ENCODE peak calls at places on chromosome 21, in four cellular contexts. M is stimulated activated CD8-positive, alpha-beta memory T cell treated with anti-CD3 and anti-CD28 coated beads, Interleukin-15, amount 100 ng/mL, for 24 hours; F is HS-27A; J is KBM-7. N is an unnamed sample.

GRCh38 chr21:35274923-35275322 is 225.8 kb upstream of the RUNX1 start:
- DNase-seq in M (no peak), F (no peak), J (no peak), N (no peak)

GRCh38 chr21:44475266-44475665 is 20.0 kb downstream of the LRRC3 start:
- DNase-seq in M (no peak), F (no peak), J (no peak), N (no peak)

GRCh38 chr21:42534361-42534900 is 20.8 kb downstream of the SLC37A1 start:
- DNase-seq in M (no peak), F (no peak), J (peak), N (no peak)

GRCh38 chr21:35202431-35202830 is 153.3 kb upstream of the RUNX1 start:
- DNase-seq in M (no peak), F (no peak), J (no peak), N (peak)

GRCh38 chr21:36839123-36839522 is 127.3 kb downstream of the HLCS start:
- DNase-seq in M (no peak), F (no peak), J (no peak), N (no peak)

GRCh38 chr21:46585191-46585953 is 19.5 kb downstream of the S100B start:
- DNase-seq in M (no peak), F (no peak), J (no peak), N (no peak)

GRCh38 chr21:32256873-32257620 is 21.8 kb downstream of the MIS18A start:
- DNase-seq in M (no peak), F (no peak), J (no peak), N (peak)

GRCh38 chr21:31363720-31364119 is 19.7 kb upstream of the TIAM1 start:
- DNase-seq in M (no peak), F (no peak), J (peak), N (no peak)

GRCh38 chr21:45365608-45366241 is 39.2 kb upstream of the COL18A1 start:
- DNase-seq in M (no peak), F (peak), J (no peak), N (no peak)

GRCh38 chr21:37166733-37167132 is 93.7 kb downstream of the TTC3 start:
- DNase-seq in M (no peak), F (peak), J (peak), N (no peak)

GRCh38 chr21:32279377-32279680 is 480 bp upstream of the MIS18A start:
- DNase-seq in M (no peak), F (no peak), J (no peak), N (no peak)

GRCh38 chr21:25934771-25935224 is 200.0 kb downstream of the GABPA start:
- DNase-seq in M (no peak), F (peak), J (peak), N (peak)

GRCh38 chr21:44020551-44020950 is 8.4 kb downstream of the TRAPPC10 start:
- DNase-seq in M (no peak), F (no peak), J (no peak), N (no peak)

GRCh38 chr21:36027352-36027751 is 33.0 kb downstream of the SETD4 start:
- DNase-seq in M (no peak), F (no peak), J (no peak), N (no peak)

GRCh38 chr21:44450402-44450801 is 4.9 kb upstream of the LRRC3 start:
- DNase-seq in M (no peak), F (no peak), J (no peak), N (no peak)

GRCh38 chr21:30345014-30345413 is 3.4 kb downstream of the KRTAP23-1 start:
- DNase-seq in M (no peak), F (no peak), J (no peak), N (no peak)

GRCh38 chr21:15645830-15646229 is 84.0 kb upstream of the USP25 start:
- DNase-seq in M (no peak), F (no peak), J (no peak), N (no peak)

GRCh38 chr21:45104560-45104959 is 30.2 kb downstream of the ADARB1 start:
- DNase-seq in M (no peak), F (no peak), J (no peak), N (no peak)

GRCh38 chr21:45105906-45106485 is 31.6 kb downstream of the ADARB1 start:
- DNase-seq in M (no peak), F (no peak), J (no peak), N (no peak)

GRCh38 chr21:17612023-17612564 is 607 bp downstream of the BTG3 start:
- DNase-seq in M (peak), F (no peak), J (no peak), N (no peak)

GRCh38 chr21:32782698-32783097 is 11.1 kb upstream of the PAXBP1 start:
- DNase-seq in M (no peak), F (no peak), J (no peak), N (no peak)

GRCh38 chr21:32371913-32372314 is 20.9 kb downstream of the URB1 start:
- DNase-seq in M (no peak), F (no peak), J (no peak), N (peak)

GRCh38 chr21:44917446-44918106 is 3.1 kb downstream of the ITGB2 start:
- DNase-seq in M (no peak), F (no peak), J (no peak), N (no peak)

GRCh38 chr21:44424608-44425306 is 30.6 kb upstream of the LRRC3 start:
- DNase-seq in M (no peak), F (no peak), J (no peak), N (no peak)

GRCh38 chr21:39576518-39577128 is 36.1 kb upstream of the B3GALT5 start:
- DNase-seq in M (no peak), F (no peak), J (no peak), N (no peak)

GRCh38 chr21:34020005-34020847 is 53.2 kb upstream of the MRPS6 start:
- DNase-seq in M (no peak), F (no peak), J (peak), N (no peak)

GRCh38 chr21:44370027-44370735 is 16.8 kb downstream of the TRPM2 start:
- DNase-seq in M (no peak), F (no peak), J (no peak), N (peak)

GRCh38 chr21:28641731-28642130 is 350.9 kb downstream of the LTN1 start:
- DNase-seq in M (no peak), F (no peak), J (no peak), N (no peak)

GRCh38 chr21:14215971-14216621 is at the start of gene RBM11:
- DNase-seq in M (peak), F (no peak), J (peak), N (no peak)

GRCh38 chr21:36747114-36747814 is 48.3 kb downstream of the SIM2 start:
- DNase-seq in M (no peak), F (no peak), J (peak), N (no peak)